ENCODE peak calls at places on chromosomes 12 and 14, in seven cellular contexts. F is body of pancreas; G is PC-9; D is ovary; Y is effector memory CD4-positive, alpha-beta T cell; M is heart left ventricle; H is A673. N is an unnamed sample. For H3K9me3, the result is how much of the 10 kb centered on the place peaks cover.

GRCh38 chr12:15924956-15925355 is 13.8 kb downstream of the DERA start:
- DNase-seq in D (no peak), Y (no peak), M (no peak), G (no peak), H (no peak), F (no peak), N (no peak)

GRCh38 chr14:76050797-76051392 is 65.3 kb downstream of the IFT43 start:
- DNase-seq in D (peak), M (no peak), H (peak), F (peak), G (peak), Y (peak), N (peak)

GRCh38 chr14:95562892-95563685 is 28.2 kb downstream of the GLRX5 start:
- DNase-seq in D (peak), M (no peak), F (no peak), G (no peak), H (no peak), Y (no peak), N (no peak)

GRCh38 chr14:40616579-40616978 is 990.1 kb upstream of the LRFN5 start:
- DNase-seq in F (no peak), M (no peak), D (no peak), Y (no peak), H (no peak), G (no peak), N (no peak)

GRCh38 chr14:73717247-73717646 is 3.1 kb upstream of the PNMA1 start:
- DNase-seq in F (no peak), D (no peak), G (no peak), H (no peak), M (no peak), Y (no peak), N (no peak)

GRCh38 chr14:23539209-23539866 is 12.2 kb downstream of the ZFHX2 start:
- DNase-seq in G (no peak), H (peak), F (no peak), D (no peak), M (no peak), Y (no peak), N (no peak)

GRCh38 chr14:59146941-59147470 is 41.5 kb upstream of the DAAM1 start:
- DNase-seq in F (no peak), G (no peak), D (no peak), H (no peak), M (no peak), Y (no peak), N (no peak)

GRCh38 chr14:88553886-88554457 is 835 bp downstream of the PTPN21 start:
- DNase-seq in Y (no peak), D (no peak), G (no peak), F (peak), H (peak), M (no peak), N (no peak)

GRCh38 chr14:103868242-103868897 is 21.0 kb upstream of the PPP1R13B start:
- DNase-seq in Y (no peak), D (no peak), M (no peak), H (no peak), F (no peak), G (no peak), N (no peak)

GRCh38 chr12:109126781-109127180 is 10.4 kb downstream of the ACACB start:
- DNase-seq in H (no peak), F (no peak), D (no peak), G (no peak), M (no peak), Y (no peak), N (no peak)

GRCh38 chr14:98957211-98958047 is 314.6 kb downstream of the BCL11B start:
- DNase-seq in H (no peak), Y (no peak), F (peak), G (no peak), D (peak), M (peak), N (peak)

GRCh38 chr12:78703820-78704525 is 160.6 kb upstream of the SYT1 start:
- DNase-seq in D (no peak), Y (no peak), M (no peak), H (peak), G (no peak), F (no peak), N (no peak)

DNA sequence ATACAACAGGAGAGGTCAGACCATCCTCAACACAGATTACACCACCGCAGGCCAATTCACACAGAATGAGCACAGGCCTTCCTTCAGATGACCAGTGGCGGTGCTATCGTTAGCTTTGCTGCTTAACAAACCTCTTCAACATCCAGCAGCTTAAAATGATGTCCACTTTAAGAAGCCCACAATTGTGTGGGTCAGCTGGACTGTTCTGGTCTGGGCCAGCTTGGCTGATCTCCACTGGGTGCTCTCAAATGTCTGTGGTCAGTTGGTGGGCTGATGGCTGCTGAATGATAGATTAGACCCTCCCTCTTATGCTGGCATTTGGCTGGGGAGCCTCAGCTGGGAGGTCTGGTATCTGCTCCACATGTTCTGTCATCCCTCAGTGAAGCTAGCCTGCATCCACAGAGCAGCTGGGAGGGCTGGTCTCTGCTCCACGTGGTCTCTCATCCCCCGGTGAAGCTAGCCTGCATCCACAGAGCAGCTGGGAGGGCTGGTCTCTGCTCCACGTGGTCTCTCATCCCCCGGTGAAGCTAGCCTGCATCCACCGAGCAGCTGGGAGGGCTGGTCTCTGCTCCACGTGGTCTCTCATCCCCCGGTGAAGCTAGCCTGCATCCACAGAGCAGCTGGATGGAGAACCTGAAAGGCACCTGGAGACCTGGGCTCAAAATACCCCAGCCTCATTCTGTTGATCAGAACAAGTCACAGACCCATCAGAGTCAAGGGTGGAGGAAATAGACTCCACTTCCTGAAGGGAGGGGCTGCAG is 203.6 kb upstream of the DIO3 start:
- DNase-seq in Y (no peak), F (no peak), H (no peak), G (no peak), M (no peak), D (no peak), N (no peak)
- H3K9me3 ChIP-seq in Y (under half), F (under half), H (under half), G (under half), M (under half), D (under half), N (under half)

GRCh38 chr12:106311139-106311538 is 8.6 kb downstream of the TCP11L2 start:
- DNase-seq in G (no peak), M (no peak), H (no peak), D (no peak), Y (no peak), F (no peak), N (no peak)

GRCh38 chr12:106310687-106311086 is 8.2 kb downstream of the TCP11L2 start:
- DNase-seq in D (no peak), F (no peak), H (no peak), Y (no peak), G (no peak), M (no peak), N (no peak)

GRCh38 chr12:106309671-106310313 is 7.3 kb downstream of the TCP11L2 start:
- DNase-seq in D (no peak), G (peak), M (peak), F (no peak), H (no peak), Y (no peak), N (no peak)

GRCh38 chr12:106307176-106307575 is 4.6 kb downstream of the TCP11L2 start:
- DNase-seq in H (no peak), G (no peak), Y (no peak), M (no peak), F (no peak), D (no peak), N (no peak)

GRCh38 chr12:106308611-106309010 is 6.1 kb downstream of the TCP11L2 start:
- DNase-seq in M (no peak), H (no peak), F (no peak), Y (no peak), D (no peak), G (no peak), N (no peak)
- H3K27ac ChIP-seq in M (peak), H (no peak), F (no peak), Y (no peak), D (no peak), G (no peak), N (no peak)

DNA sequence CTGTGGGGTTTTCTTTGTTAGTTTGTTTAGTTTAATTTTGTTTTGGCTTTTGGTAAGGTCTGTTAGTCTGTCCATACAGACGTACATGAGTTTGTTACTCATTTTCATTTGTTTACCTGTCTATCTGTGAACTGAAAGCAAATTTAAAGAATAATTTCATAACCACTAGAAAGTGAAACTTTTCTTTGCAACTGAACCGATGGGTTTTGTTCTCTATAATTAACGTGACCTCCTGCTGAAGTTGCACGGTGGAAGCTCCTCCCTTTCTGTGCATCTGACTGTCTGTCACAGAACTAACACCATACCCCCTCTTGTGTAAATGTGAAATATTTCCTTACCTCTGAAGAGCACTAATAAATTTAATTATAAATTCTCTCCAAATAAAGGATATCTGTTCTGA is 595.5 kb downstream of the GALC start:
- DNase-seq in G (no peak), M (no peak), Y (no peak), D (no peak), H (no peak), F (no peak), N (no peak)
- H3K9me3 ChIP-seq in G (under half), M (under half), Y (under half), D (under half), H (under half), F (under half), N (under half)

DNA sequence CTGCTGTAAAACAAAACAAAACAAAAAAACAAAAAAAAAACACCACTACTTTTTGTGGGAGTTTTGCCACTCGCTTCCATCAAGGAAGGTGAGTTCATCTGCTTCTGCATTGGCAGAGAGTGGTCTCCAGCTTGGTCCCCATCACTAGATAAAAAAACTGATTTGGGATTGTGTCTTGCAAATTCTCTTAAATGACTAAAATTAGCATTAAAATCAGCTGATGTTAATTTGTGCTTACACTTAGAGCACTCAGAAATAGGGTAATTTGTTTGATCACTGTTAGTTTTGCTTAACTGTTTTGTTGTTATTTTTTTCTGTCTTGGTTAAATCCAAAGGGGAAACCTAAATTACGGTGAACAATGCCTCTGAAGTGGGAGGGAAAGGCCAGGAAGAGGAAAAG is 1048.0 kb downstream of the LRFN5 start:
- DNase-seq in D (no peak), Y (no peak), M (no peak), G (no peak), H (no peak), F (no peak), N (no peak)
- H3K27ac ChIP-seq in D (no peak), Y (no peak), M (no peak), G (no peak), H (no peak), F (no peak), N (no peak)

DNA sequence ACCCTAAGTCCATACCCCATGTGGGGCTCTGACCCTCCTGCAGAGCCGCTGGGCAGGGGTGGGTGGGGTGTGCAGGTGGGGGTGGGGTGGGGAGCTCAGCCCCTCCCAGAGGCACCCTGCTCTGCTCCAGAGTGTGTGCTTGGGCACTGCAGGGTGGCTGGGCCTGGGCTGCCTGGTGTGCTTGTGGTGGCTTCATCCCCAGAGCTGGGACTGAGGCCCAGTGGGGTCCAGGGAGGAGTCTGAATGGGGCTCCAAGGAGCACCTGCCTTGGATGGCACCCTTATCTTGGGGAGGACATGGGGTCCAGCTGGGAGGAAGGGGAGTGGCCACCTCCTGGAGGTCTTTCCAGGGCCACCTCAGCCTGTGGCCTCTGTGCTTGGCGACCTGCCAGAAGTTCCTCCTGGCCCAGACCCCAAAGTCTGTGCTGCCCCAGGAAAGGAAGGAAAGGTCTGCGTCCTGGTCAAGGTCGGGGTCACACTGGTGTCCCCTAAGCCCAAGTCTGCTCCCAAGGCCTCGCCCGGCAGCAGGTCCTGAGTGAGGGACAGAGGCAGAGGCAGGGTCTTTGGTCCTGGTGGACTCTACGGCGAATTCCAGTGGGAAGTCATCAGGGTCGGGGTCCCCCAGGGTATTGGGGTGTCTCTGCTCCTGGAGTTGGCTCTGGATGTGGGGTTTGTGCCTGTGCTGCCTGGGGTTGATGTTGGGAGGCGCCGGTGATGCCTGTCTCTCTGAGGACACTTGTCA is 373.4 kb downstream of the TMEM121 start:
- DNase-seq in H (no peak), G (no peak), F (no peak), M (no peak), Y (no peak), D (no peak), N (no peak)
- H3K9me3 ChIP-seq in H (under half), G (under half), F (under half), M (under half), Y (under half), D (under half), N (under half)

GRCh38 chr12:22101749-22102243 is 55.8 kb downstream of the CMAS start:
- DNase-seq in G (no peak), F (peak), D (no peak), Y (no peak), M (peak), H (no peak), N (peak)
- H3K27ac ChIP-seq in G (no peak), F (no peak), D (no peak), Y (no peak), M (no peak), H (no peak), N (no peak)

DNA sequence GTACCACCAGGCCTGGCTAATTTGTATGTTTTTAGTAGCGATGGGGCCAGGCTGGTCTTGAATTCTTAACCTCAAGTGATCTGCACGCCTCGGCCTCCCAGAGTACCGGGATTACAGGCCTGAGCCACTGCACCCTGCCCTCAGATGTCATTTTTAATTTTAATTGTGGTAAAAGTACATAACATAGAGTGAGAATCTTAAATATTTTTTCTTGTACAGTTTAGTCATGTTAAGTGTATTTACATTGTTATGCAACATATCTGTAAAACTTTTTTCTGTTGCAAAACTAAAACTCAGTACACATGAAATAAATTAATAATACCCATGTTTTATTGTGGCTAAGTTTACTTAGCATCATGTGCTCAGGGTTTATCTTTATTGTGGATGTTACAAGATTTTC is 231.4 kb downstream of the ALG10 start:
- DNase-seq in M (no peak), H (no peak), D (no peak), G (no peak), F (no peak), Y (no peak), N (no peak)
- H3K9me3 ChIP-seq in M (under half), H (under half), D (under half), G (under half), F (under half), Y (under half), N (under half)

N was measured in tibial nerve.